ENCODE peak calls at places on chromosomes 12 and 14, in five cellular contexts. M is coronary artery, V is foreskin fibroblast, N is ovary, Z is BJ. K is an unnamed sample.

GRCh38 chr12:1222858-1223644 is 232.0 kb downstream of the ERC1 start:
- DNase-seq in N (no peak), V (no peak), M (no peak), Z (no peak), K (no peak)

GRCh38 chr12:105803292-105803691 is 335.5 kb downstream of the NUAK1 start:
- DNase-seq in M (no peak), Z (no peak), V (no peak), N (no peak), K (no peak)

GRCh38 chr14:92215579-92215978 is 93.8 kb downstream of the CPSF2 start:
- DNase-seq in Z (no peak), V (no peak), N (no peak), M (no peak), K (no peak)

GRCh38 chr12:18591473-18591872 is 146.3 kb downstream of the PLCZ1 start:
- DNase-seq in N (no peak), M (no peak), Z (no peak), V (no peak), K (no peak)

GRCh38 chr14:59566725-59567124 is 9.9 kb downstream of the CCDC175 start:
- DNase-seq in V (no peak), N (no peak), M (no peak), Z (no peak), K (no peak)

GRCh38 chr12:3727877-3728632 is 24.9 kb downstream of the CRACR2A start:
- DNase-seq in M (no peak), N (no peak), V (no peak), Z (no peak), K (peak)

GRCh38 chr12:89856431-89856830 is 147.8 kb upstream of the ATP2B1 start:
- DNase-seq in M (no peak), V (peak), Z (peak), N (no peak), K (peak)

GRCh38 chr14:92341791-92342190 is 18.8 kb downstream of the SLC24A4 start:
- DNase-seq in N (no peak), Z (no peak), M (no peak), V (no peak), K (no peak)

DNA sequence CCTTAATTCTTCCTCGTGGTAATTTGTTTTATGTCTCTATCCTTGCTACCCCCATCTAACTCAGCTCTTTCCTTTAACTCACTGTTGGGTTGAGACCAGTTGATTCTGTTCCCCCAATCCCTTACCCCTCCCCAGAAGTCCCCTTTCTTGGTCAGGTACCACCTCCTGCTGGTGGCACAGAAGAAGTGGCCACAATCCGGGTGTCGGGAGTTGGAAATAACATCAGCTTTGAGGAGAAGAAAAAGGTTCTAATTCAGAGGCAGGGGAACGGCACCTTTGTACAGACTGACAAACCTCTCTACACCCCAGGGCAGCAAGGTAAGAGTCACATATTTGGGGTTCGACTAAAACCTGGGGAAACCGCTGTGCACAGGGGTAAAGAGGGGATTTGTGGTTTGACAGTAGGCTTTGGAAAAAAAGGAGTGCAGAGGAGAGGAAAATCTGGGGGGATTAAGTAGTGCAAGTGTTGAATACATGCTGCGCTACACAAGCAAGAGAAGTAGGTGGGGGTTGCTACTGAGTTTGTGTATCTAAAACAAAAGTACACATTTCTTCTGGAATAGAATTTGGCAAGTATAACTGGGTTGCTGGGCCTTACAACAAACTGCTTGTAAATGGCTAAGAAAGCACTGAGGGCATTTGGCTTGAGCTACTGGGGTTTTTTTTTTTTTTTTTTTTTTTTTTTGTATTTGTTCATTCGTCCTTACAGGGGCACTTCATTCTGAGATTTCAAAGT is 1.3 kb downstream of the A2ML1 start:
- DNase-seq in N (peak), Z (no peak), M (no peak), V (no peak), K (no peak)
- TF ChIP-seq CTCF in N (peak), Z (peak), M (peak), V (peak), K (peak)

GRCh38 chr12:56337753-56338221 is 897 bp upstream of the IL23A start:
- DNase-seq in Z (no peak), N (no peak), V (no peak), M (no peak), K (no peak)

GRCh38 chr12:56333679-56334489 is at the start of gene PAN2:
- DNase-seq in M (peak), N (peak), Z (peak), V (peak), K (peak)

GRCh38 chr12:56336361-56337167 is 2.1 kb upstream of the IL23A start:
- DNase-seq in Z (no peak), N (no peak), V (no peak), M (no peak), K (no peak)

GRCh38 chr12:56334490-56334793 is 642 bp upstream of the PAN2 start:
- DNase-seq in M (no peak), V (no peak), Z (no peak), N (no peak), K (no peak)

GRCh38 chr12:56338643-56339422 is at the start of gene IL23A:
- DNase-seq in M (no peak), Z (no peak), N (no peak), V (no peak), K (no peak)
- H3K4me3 ChIP-seq in M (no peak), Z (no peak), N (no peak), V (no peak), K (no peak)

GRCh38 chr14:63726499-63726898 is 1.4 kb downstream of the SGPP1 start:
- DNase-seq in N (no peak), V (no peak), M (no peak), Z (no peak), K (no peak)

GRCh38 chr14:63727231-63727735 is 582 bp downstream of the SGPP1 start:
- DNase-seq in N (peak), Z (no peak), M (peak), V (peak), K (no peak)

GRCh38 chr14:63725786-63726185 is 2.1 kb downstream of the SGPP1 start:
- DNase-seq in N (no peak), Z (no peak), M (no peak), V (no peak), K (no peak)

GRCh38 chr14:63730659-63731058 is 2.8 kb upstream of the SGPP1 start:
- DNase-seq in V (no peak), Z (no peak), M (no peak), N (no peak), K (no peak)

DNA sequence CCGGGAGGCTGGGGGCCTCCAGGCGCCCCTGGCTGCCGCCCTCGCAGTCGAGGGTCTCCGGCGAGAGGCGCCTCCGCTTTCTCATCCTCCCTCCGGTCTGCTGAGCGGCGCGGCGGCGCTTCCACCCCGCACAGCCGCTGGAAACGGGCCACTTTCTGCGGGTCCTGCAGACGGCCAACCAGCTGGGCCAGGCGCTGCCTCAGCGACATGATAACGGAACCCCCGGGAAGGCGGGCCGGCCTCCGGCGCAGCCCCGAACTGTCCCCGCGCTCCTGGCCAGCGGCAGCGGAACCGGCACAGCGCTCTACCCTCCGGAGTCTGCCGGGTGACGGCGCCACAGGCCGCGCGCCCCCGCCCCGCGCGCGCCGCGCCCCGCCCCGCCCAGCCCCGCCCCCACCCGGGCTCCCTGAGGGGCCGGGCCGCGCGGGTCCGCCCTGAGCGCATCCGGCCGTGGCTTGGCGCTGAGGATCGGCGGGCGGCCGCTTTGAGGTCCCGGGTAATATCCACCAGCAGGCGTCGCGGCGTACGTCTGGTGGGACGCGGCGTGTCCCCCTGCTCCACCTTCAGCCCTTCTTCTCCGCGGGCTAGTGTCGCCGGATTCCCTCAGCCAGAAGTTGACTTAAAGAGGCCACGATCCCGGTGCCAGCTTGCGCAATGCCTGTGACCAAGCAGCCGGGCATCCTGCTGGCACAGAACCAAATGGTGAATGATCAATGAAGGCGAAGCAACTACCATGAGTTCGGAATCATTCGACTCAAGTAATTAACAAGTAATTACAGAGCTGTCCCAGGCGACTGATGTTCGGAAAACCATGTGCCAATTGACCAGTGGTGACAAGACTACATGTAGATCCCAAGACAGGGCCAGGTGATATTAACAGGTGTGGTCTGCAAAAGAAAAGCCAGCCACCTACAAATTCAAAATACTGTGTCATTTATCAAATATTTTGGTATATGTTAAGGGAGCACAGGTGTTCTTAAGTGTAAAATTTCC is at the start of gene SGPP1:
- DNase-seq in N (peak), M (peak), V (peak), Z (no peak), K (no peak)
- TF ChIP-seq CTCF in N (peak), M (no peak), V (no peak), Z (peak), K (peak)

DNA sequence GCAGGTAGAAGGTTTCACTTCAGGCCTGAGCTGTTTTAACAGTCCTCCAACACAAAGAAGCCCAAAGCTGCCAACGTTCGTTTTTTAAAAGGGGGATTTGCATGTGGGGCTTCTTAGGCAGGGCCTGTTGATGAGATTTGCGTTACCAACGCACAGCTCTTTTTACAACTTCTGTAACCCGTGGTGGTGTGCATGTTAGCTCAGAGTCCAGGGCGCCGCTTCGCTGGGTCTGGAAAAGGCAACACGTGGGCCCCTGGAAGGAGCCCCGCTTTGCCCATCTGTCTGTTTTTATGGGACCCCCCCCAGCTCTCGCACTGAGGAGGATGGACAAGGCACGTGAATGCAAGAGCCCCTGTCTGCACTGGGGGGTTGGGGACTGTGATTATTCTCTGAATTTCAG is 84.0 kb downstream of the ESR2 start:
- DNase-seq in M (no peak), Z (no peak), N (no peak), V (no peak), K (no peak)
- H3K4me3 ChIP-seq in M (no peak), Z (no peak), N (no peak), V (no peak), K (no peak)

GRCh38 chr14:88929656-88930436 is 105.4 kb downstream of the TTC8 start:
- DNase-seq in V (no peak), M (no peak), Z (no peak), N (no peak), K (no peak)
- TF ChIP-seq CTCF in V (no peak), M (no peak), Z (peak), N (no peak), K (peak)

DNA sequence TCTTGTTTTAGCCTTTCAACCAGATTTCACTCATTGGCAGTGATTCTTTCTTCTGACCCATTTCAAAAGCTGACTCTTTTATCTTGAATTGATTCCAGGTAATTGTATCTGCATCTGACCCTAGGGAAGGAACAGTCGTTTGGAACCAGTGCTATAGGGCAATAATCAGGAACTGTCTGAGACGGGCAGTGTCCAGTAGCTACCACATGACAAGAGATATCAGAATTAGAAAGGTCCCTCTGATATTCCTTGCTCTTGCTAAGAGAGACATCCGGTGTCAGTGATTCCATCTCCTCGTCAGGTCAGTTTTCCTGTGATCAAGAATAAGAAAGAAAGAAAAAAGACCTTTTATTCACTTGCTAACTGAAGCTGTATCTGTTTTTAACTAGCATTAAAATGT is 47.8 kb upstream of the PDE3A start:
- DNase-seq in Z (no peak), N (no peak), M (no peak), V (no peak), K (no peak)
- H3K4me3 ChIP-seq in Z (no peak), N (no peak), M (no peak), V (no peak), K (no peak)

GRCh38 chr12:57276935-57277563 is 26.1 kb upstream of the STAC3 start:
- DNase-seq in M (no peak), N (no peak), V (peak), Z (no peak), K (no peak)
- TF ChIP-seq CTCF in M (no peak), N (no peak), V (peak), Z (peak), K (peak)

K was measured in AG09309.